ENCODE peak calls at places on chromosome 13, in six cellular contexts. K is heart right ventricle; M is left cardiac atrium; R is stimulated activated CD4-positive, alpha-beta T cell treated with anti-CD3 and anti-CD28 coated beads, Interleukin-1b, Interleukin-23, amount 100 ng/mL, for 1 hour; U is brain pericyte; D is activated naive CD4-positive, alpha-beta T cell treated with anti-CD3 and anti-CD28 coated beads, Interleukin-2, amount 10 ng/mL, durations not matched to agents 7 days and 5 days. S is an unnamed sample.

GRCh38 chr13:99658266-99658991 is 157.2 kb downstream of the TM9SF2 start:
- DNase-seq in U (no peak), M (peak; percentile 62), R (peak; percentile 31), K (peak; percentile 50), D (peak; percentile 79), S (peak; percentile 29)

GRCh38 chr13:60335531-60335930 is 61.5 kb upstream of the TDRD3 start:
- DNase-seq in D (no peak), U (no peak), R (no peak), M (no peak), K (no peak), S (no peak)

GRCh38 chr13:20161275-20161950 is 561 bp upstream of the GJA3 start:
- DNase-seq in R (no peak), U (no peak), M (peak; percentile 45), D (peak; percentile 66), K (no peak), S (peak; percentile 27)

GRCh38 chr13:91659583-91660415 is 261.4 kb downstream of the GPC5 start:
- DNase-seq in D (no peak), M (no peak), U (no peak), K (no peak), R (no peak), S (no peak)

GRCh38 chr13:32824061-32824460 is 192.2 kb upstream of the KL start:
- DNase-seq in M (no peak), K (no peak), D (no peak), R (no peak), U (no peak), S (no peak)

GRCh38 chr13:42477588-42478190 is 96.3 kb upstream of the TNFSF11 start:
- DNase-seq in U (no peak), M (no peak), R (no peak), D (no peak), K (peak; percentile 12), S (no peak)

GRCh38 chr13:74024314-74024713 is 109.9 kb downstream of the KLF12 start:
- DNase-seq in K (no peak), D (no peak), U (no peak), R (no peak), M (no peak), S (no peak)

GRCh38 chr13:20231839-20232555 is at the start of gene GJB6:
- DNase-seq in D (peak; percentile 64), K (no peak), R (peak; percentile 7), U (no peak), M (no peak), S (no peak)

S was measured in natural killer cell.